ENCODE peak calls at places on chromosomes 12 and 14, in ten cellular contexts. One of them, this sample, is unnamed.

GRCh38 chr12:92621833-92622232 is 81.0 kb upstream of the PLEKHG7 start:
- DNase-seq in SW480: no peak
- DNase-seq in heart left ventricle: no peak
- DNase-seq in A172: no peak
- DNase-seq in Peyer's patch: no peak
- DNase-seq in NCI-H1105: no peak
- DNase-seq in left cardiac atrium: no peak
- DNase-seq in KG1: no peak
- DNase-seq in WTC11: no peak
- DNase-seq in NCI-H1417 treated with DMSO at 0.1 percent for 48 hours: no peak
- DNase-seq in this sample: no peak

GRCh38 chr12:41552507-41553047 is 364.5 kb downstream of the PDZRN4 start:
- DNase-seq in heart left ventricle: no peak
- DNase-seq in NCI-H1417 treated with DMSO at 0.1 percent for 48 hours: peak; percentile 45
- DNase-seq in KG1: no peak
- DNase-seq in A172: no peak
- DNase-seq in NCI-H1105: peak; percentile 49
- DNase-seq in WTC11: no peak
- DNase-seq in Peyer's patch: no peak
- DNase-seq in left cardiac atrium: no peak
- DNase-seq in SW480: no peak
- DNase-seq in this sample: no peak

GRCh38 chr12:19771858-19772257 is 332.6 kb downstream of the AEBP2 start:
- DNase-seq in A172: peak; percentile 51
- DNase-seq in Peyer's patch: no peak
- DNase-seq in NCI-H1417 treated with DMSO at 0.1 percent for 48 hours: no peak
- DNase-seq in heart left ventricle: no peak
- DNase-seq in KG1: no peak
- DNase-seq in left cardiac atrium: no peak
- DNase-seq in WTC11: no peak
- DNase-seq in SW480: no peak
- DNase-seq in NCI-H1105: no peak
- DNase-seq in this sample: no peak

GRCh38 chr12:85626031-85626781 is 210.0 kb downstream of the RASSF9 start:
- DNase-seq in KG1: no peak
- DNase-seq in heart left ventricle: no peak
- DNase-seq in WTC11: no peak
- DNase-seq in left cardiac atrium: no peak
- DNase-seq in SW480: no peak
- DNase-seq in NCI-H1417 treated with DMSO at 0.1 percent for 48 hours: no peak
- DNase-seq in A172: peak; percentile 90
- DNase-seq in NCI-H1105: no peak
- DNase-seq in Peyer's patch: no peak
- DNase-seq in this sample: no peak

GRCh38 chr12:68306564-68306963 is 25.6 kb downstream of the MDM1 start:
- DNase-seq in NCI-H1417 treated with DMSO at 0.1 percent for 48 hours: no peak
- DNase-seq in Peyer's patch: no peak
- DNase-seq in heart left ventricle: no peak
- DNase-seq in A172: no peak
- DNase-seq in NCI-H1105: no peak
- DNase-seq in left cardiac atrium: no peak
- DNase-seq in KG1: no peak
- DNase-seq in SW480: no peak
- DNase-seq in WTC11: no peak
- DNase-seq in this sample: no peak

GRCh38 chr12:123442774-123443173 is 6.3 kb upstream of the RILPL2 start:
- DNase-seq in Peyer's patch: no peak
- DNase-seq in left cardiac atrium: no peak
- DNase-seq in KG1: no peak
- DNase-seq in NCI-H1105: no peak
- DNase-seq in A172: no peak
- DNase-seq in WTC11: no peak
- DNase-seq in NCI-H1417 treated with DMSO at 0.1 percent for 48 hours: no peak
- DNase-seq in SW480: no peak
- DNase-seq in heart left ventricle: no peak
- DNase-seq in this sample: no peak

GRCh38 chr14:25836647-25837046 is 761.2 kb downstream of the NOVA1 start:
- DNase-seq in NCI-H1105: no peak
- DNase-seq in Peyer's patch: no peak
- DNase-seq in NCI-H1417 treated with DMSO at 0.1 percent for 48 hours: no peak
- DNase-seq in KG1: no peak
- DNase-seq in heart left ventricle: no peak
- DNase-seq in WTC11: no peak
- DNase-seq in A172: no peak
- DNase-seq in left cardiac atrium: no peak
- DNase-seq in SW480: no peak
- DNase-seq in this sample: no peak

GRCh38 chr14:65299837-65300236 is 112.7 kb upstream of the FUT8 start:
- DNase-seq in Peyer's patch: no peak
- DNase-seq in A172: no peak
- DNase-seq in WTC11: no peak
- DNase-seq in heart left ventricle: no peak
- DNase-seq in left cardiac atrium: no peak
- DNase-seq in NCI-H1417 treated with DMSO at 0.1 percent for 48 hours: no peak
- DNase-seq in KG1: no peak
- DNase-seq in SW480: no peak
- DNase-seq in NCI-H1105: no peak
- DNase-seq in this sample: no peak

This sample was measured in anterior cingulate cortex.